ENCODE peak calls at places on chromosomes 2 and 18, in four cellular contexts. S is MM.1S, R is type B pancreatic cell, I is choroid plexus epithelial cell. D is an unnamed sample.

GRCh38 chr2:121480826-121481225 is 49.9 kb upstream of the RNU4ATAC start:
- DNase-seq in S (no peak), R (no peak), I (peak; percentile 96), D (no peak)

GRCh38 chr18:7616661-7617060 is 49.5 kb downstream of the PTPRM start:
- DNase-seq in S (no peak), R (no peak), I (peak; percentile 38), D (no peak)

GRCh38 chr2:190537765-190538164 is 3.2 kb upstream of the NEMP2 start:
- DNase-seq in S (no peak), R (no peak), I (peak; percentile 43), D (no peak)

GRCh38 chr2:196887431-196887830 is 39.1 kb downstream of the PGAP1 start:
- DNase-seq in S (no peak), R (no peak), I (no peak), D (no peak)

GRCh38 chr2:240224676-240225075 is 84.2 kb upstream of the OTOS start:
- DNase-seq in S (no peak), R (no peak), I (peak; percentile 40), D (peak; percentile 1)

GRCh38 chr2:101766337-101766736 is 68.8 kb downstream of the MAP4K4 start:
- DNase-seq in S (no peak), R (no peak), I (no peak), D (no peak)

GRCh38 chr18:79193826-79194225 is 124.6 kb downstream of the ATP9B start:
- DNase-seq in S (no peak), R (no peak), I (no peak), D (no peak)

GRCh38 chr2:216775043-216775453 is 79.7 kb upstream of the IGFBP5 start:
- DNase-seq in S (no peak), R (no peak), I (peak; percentile 84), D (no peak)

GRCh38 chr2:205800804-205801203 is 118.5 kb downstream of the NRP2 start:
- DNase-seq in S (no peak), R (no peak), I (peak; percentile 98), D (no peak)

GRCh38 chr2:143259368-143259958 is 130.2 kb downstream of the ARHGAP15 start:
- DNase-seq in S (peak; percentile 65), R (no peak), I (peak; percentile 87), D (peak; percentile 61)

GRCh38 chr2:183049420-183049819 is 11.2 kb upstream of the NCKAP1 start:
- DNase-seq in S (no peak), R (no peak), I (no peak), D (no peak)

GRCh38 chr2:32009479-32010256 is 1.1 kb downstream of the MEMO1 start:
- DNase-seq in S (peak; percentile 34), R (peak; percentile 75), I (peak; percentile 38), D (peak; percentile 86)

GRCh38 chr2:191478754-191479679 is 198.9 kb upstream of the NABP1 start:
- DNase-seq in S (no peak), R (no peak), I (peak; percentile 84), D (peak; percentile 89)

GRCh38 chr2:224990717-224991116 is 51.6 kb downstream of the DOCK10 start:
- DNase-seq in S (no peak), R (no peak), I (no peak), D (no peak)

GRCh38 chr2:235799281-235799680 is 305.4 kb downstream of the AGAP1 start:
- DNase-seq in S (no peak), R (no peak), I (no peak), D (no peak)

GRCh38 chr2:222860740-222861410 is at the start of gene ACSL3:
- DNase-seq in S (peak; percentile 95), R (peak; percentile 96), I (peak; percentile 95), D (peak; percentile 99)

GRCh38 chr2:176147790-176148496 is 3.4 kb upstream of the HOXD4 start:
- DNase-seq in S (no peak), R (no peak), I (no peak), D (peak; percentile 65)

GRCh38 chr18:10320848-10321247 is 133.6 kb upstream of the APCDD1 start:
- DNase-seq in S (no peak), R (no peak), I (peak; percentile 7), D (no peak)

GRCh38 chr2:218782529-218782845 is 540 bp downstream of the CYP27A1 start:
- DNase-seq in S (no peak), R (no peak), I (peak; percentile 26), D (no peak)

GRCh38 chr2:209240204-209240603 is 183.6 kb upstream of the MAP2 start:
- DNase-seq in S (no peak), R (no peak), I (no peak), D (no peak)

GRCh38 chr2:75537658-75538057 is 23.1 kb downstream of the EVA1A start:
- DNase-seq in S (no peak), R (no peak), I (no peak), D (peak; percentile 28)

GRCh38 chr18:58538604-58539386 is 90.1 kb downstream of the ALPK2 start:
- DNase-seq in S (no peak), R (no peak), I (peak; percentile 26), D (no peak)

GRCh38 chr2:71426721-71427120 is 26.6 kb upstream of the DYSF start:
- DNase-seq in S (no peak), R (no peak), I (peak; percentile 4), D (no peak)

GRCh38 chr2:240605867-240606743 is 19.2 kb upstream of the GPR35 start:
- DNase-seq in S (no peak), R (no peak), I (no peak), D (no peak)

DNA sequence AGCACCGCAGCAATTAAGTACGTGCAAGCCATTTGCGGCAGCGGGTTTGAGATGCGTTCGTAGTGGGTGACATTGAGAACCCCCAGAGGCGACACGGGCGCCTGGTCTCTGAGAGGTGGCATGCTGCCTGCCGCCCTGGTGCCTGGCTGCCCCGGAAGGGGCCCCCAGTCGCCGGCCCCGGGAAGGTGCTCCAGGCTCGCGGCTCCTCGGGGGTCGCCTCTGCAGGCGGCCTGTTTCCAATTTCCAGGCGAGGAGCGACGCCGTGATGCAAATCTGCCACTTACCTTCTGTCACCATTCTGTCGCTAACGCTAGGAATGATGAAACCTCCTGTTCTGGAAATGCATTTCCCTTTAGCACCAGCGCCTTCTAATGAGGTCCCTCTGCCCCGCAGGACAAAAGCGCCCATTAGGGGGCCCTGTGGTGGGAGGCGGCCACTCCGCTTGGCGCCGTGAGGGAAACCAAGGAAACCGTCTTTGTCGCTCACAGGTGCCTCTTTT is 13.0 kb downstream of the KIF5C start:
- DNase-seq in S (no peak), R (no peak), I (no peak), D (no peak)
- TF ChIP-seq CTCF in S (no peak), R (peak; percentile 45), I (no peak), D (no peak)

DNA sequence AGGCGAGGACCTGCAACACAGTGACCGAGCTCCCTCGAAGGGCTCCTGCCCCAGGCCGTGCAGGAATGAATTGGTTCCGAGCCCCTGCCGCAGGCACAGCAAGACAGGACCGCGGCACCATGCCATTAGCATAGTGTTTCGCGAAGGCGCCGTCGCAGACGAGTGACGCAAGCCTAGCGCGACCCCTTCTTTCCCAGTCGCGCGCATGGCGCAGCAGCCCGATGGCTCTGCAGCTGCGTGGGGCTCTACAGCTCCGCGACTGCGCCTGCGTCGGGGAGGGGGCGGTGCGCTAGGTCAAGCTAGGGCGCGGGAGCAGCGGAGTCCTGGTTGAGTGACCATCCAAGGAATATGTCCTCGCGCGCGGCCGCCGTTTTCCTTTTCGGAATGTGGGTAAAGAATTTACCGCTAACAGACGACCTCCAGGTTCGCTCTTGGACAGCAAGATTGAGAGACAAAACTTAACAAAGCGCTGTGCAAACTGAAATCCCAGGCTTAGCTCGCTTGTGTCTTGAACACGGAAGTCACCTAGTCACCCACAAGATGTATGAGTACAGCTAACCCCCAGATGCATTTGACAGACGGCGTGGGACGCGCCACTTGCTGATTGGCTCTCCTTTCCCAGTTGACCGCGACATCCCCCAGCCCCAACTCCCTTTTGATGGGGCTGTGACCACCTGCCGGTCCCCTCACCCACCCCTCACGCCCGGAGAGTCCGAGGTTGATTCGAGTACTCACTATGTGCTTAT is at the start of gene TRMT61B:
- DNase-seq in S (peak; percentile 98), R (peak; percentile 96), I (peak; percentile 95), D (peak; percentile 94)
- TF ChIP-seq CTCF in S (no peak), R (no peak), I (no peak), D (no peak)

DNA sequence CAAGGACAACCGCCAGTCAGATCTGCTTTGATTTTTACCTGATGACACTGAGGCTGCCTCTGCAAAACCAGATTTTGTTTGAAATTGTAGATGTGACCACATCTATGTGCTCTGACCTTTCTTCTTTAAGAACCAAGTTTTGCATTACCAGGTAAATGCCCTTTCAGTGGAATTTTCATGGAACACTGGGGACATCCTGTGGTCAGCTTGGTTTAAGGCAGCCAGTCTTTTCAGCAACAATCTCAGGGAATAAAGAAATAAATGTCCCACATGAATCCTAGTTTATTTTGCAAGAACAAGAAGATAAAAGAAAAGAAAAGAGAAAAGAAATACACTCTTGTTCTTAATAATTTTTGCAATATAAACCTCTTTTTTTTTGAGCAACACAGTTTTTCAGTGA is 90.6 kb downstream of the POU3F3 start:
- DNase-seq in S (no peak), R (no peak), I (peak; percentile 56), D (no peak)
- TF ChIP-seq CTCF in S (no peak), R (peak; percentile 81), I (peak; percentile 65), D (no peak)

GRCh38 chr2:160087854-160088745 is 25.7 kb upstream of the PLA2R1 start:
- DNase-seq in S (peak; percentile 45), R (no peak), I (peak; percentile 33), D (no peak)
- TF ChIP-seq CTCF in S (peak; percentile 47), R (peak; percentile 54), I (peak; percentile 28), D (no peak)

D was measured in lower leg skin.